ENCODE peak calls at places on chromosomes 4 and X, in six cellular contexts. H, A, P, G, K and N are unnamed samples. For H3K4me1, the result is how much of the 10 kb centered on the place peaks cover.

GRCh38 chr4:168082379-168082778 is 10.0 kb upstream of the ANXA10 start:
- DNase-seq in H (no peak), A (no peak), P (no peak), G (no peak), K (no peak), N (no peak)

GRCh38 chr4:13527983-13528822 is 16.1 kb downstream of the NKX3-2 start:
- DNase-seq in H (no peak), A (no peak), P (no peak), G (no peak), K (no peak), N (no peak)

GRCh38 chrX:15320297-15320696 is 4.9 kb upstream of the ASB11 start:
- DNase-seq in H (no peak), A (no peak), P (no peak), G (no peak), K (no peak), N (no peak)

GRCh38 chrX:24619647-24620046 is 27.5 kb downstream of the PCYT1B start:
- DNase-seq in H (no peak), A (no peak), P (no peak), G (no peak), K (peak), N (no peak)

GRCh38 chr4:174873931-174874330 is 44.2 kb upstream of the ADAM29 start:
- DNase-seq in H (no peak), A (no peak), P (no peak), G (no peak), K (no peak), N (no peak)

GRCh38 chrX:119541188-119541587 is 24.0 kb downstream of the STEEP1 start:
- DNase-seq in H (no peak), A (no peak), P (no peak), G (no peak), K (peak), N (no peak)

GRCh38 chr4:44493924-44494323 is 45.3 kb upstream of the KCTD8 start:
- DNase-seq in H (no peak), A (no peak), P (no peak), G (no peak), K (no peak), N (no peak)

GRCh38 chrX:17559728-17560379 is 177.4 kb upstream of the SCML1 start:
- DNase-seq in H (no peak), A (no peak), P (no peak), G (peak), K (peak), N (no peak)

GRCh38 chrX:151896734-151897474 is 15.8 kb upstream of the MAGEA4 start:
- DNase-seq in H (no peak), A (no peak), P (no peak), G (no peak), K (peak), N (no peak)

GRCh38 chr4:147336252-147336651 is 144.6 kb upstream of the EDNRA start:
- DNase-seq in H (no peak), A (no peak), P (no peak), G (no peak), K (peak), N (no peak)

GRCh38 chr4:183852910-183853555 is 52.1 kb upstream of the STOX2 start:
- DNase-seq in H (no peak), A (no peak), P (no peak), G (no peak), K (no peak), N (no peak)

GRCh38 chr4:6892190-6892908 is 17.3 kb upstream of the TBC1D14 start:
- DNase-seq in H (no peak), A (peak), P (peak), G (peak), K (peak), N (peak)

GRCh38 chrX:109732319-109732779 is 708 bp downstream of the ACSL4 start:
- DNase-seq in H (no peak), A (no peak), P (no peak), G (no peak), K (peak), N (no peak)

GRCh38 chr4:109041463-109041862 is 261.0 kb downstream of the COL25A1 start:
- DNase-seq in H (no peak), A (no peak), P (no peak), G (no peak), K (peak), N (no peak)

GRCh38 chrX:76931518-76931917 is 504.0 kb downstream of the MAGEE1 start:
- DNase-seq in H (no peak), A (no peak), P (no peak), G (no peak), K (no peak), N (no peak)

GRCh38 chrX:7316887-7317286 is 168.9 kb upstream of the PUDP start:
- DNase-seq in H (no peak), A (no peak), P (no peak), G (no peak), K (no peak), N (no peak)

GRCh38 chrX:126164689-126165400 is 1.2 kb downstream of the DCAF12L2 start:
- DNase-seq in H (no peak), A (no peak), P (no peak), G (no peak), K (no peak), N (peak)

GRCh38 chrX:110698696-110699095 is 96.9 kb downstream of the CHRDL1 start:
- DNase-seq in H (no peak), A (no peak), P (no peak), G (no peak), K (no peak), N (no peak)

GRCh38 chr4:11632488-11632887 is 203.8 kb upstream of the HS3ST1 start:
- DNase-seq in H (no peak), A (no peak), P (no peak), G (no peak), K (no peak), N (no peak)

GRCh38 chrX:74535633-74536141 is 78.7 kb downstream of the RLIM start:
- DNase-seq in H (peak), A (peak), P (peak), G (peak), K (peak), N (peak)

GRCh38 chr4:41219421-41219950 is 5.1 kb upstream of the APBB2 start:
- DNase-seq in H (no peak), A (no peak), P (no peak), G (no peak), K (no peak), N (no peak)

GRCh38 chr4:53778122-53778521 is 186.8 kb upstream of the LNX1 start:
- DNase-seq in H (no peak), A (no peak), P (no peak), G (no peak), K (no peak), N (no peak)

GRCh38 chr4:53779025-53779424 is 187.7 kb upstream of the LNX1 start:
- DNase-seq in H (no peak), A (no peak), P (no peak), G (no peak), K (no peak), N (no peak)

GRCh38 chr4:53775381-53775780 is 184.1 kb upstream of the LNX1 start:
- DNase-seq in H (no peak), A (no peak), P (no peak), G (no peak), K (peak), N (no peak)

GRCh38 chr4:53777244-53777984 is 186.1 kb upstream of the LNX1 start:
- DNase-seq in H (no peak), A (no peak), P (no peak), G (no peak), K (peak), N (no peak)

DNA sequence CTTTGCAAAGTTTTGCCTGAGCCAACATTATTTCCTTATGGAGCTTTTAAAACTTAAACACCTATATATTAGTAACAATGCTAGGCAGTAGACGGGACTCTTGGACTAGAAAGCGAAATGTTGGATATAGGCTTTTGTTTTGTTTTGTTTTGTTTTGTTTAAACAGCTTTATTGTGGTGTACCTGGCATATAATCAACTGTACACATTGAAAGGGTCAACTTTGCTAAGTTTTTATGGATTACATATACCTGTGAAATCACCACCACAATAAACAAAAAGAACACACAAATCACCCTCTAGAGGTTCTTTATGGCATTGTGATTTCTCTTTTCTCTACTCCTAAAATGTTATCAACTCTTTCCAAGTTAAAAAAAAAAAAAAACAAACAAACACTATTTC is 184.9 kb upstream of the LNX1 start:
- DNase-seq in H (no peak), A (no peak), P (no peak), G (no peak), K (no peak), N (no peak)
- TF ChIP-seq CTCF in H (no peak), A (no peak), P (no peak), G (no peak), K (no peak), N (no peak)

GRCh38 chr4:152585036-152585439 is 49.1 kb upstream of the FBXW7 start:
- DNase-seq in H (no peak), A (no peak), P (no peak), G (no peak), K (no peak), N (no peak)
- H3K27ac ChIP-seq in H (no peak), A (peak), P (no peak), G (no peak), K (no peak), N (no peak)

DNA sequence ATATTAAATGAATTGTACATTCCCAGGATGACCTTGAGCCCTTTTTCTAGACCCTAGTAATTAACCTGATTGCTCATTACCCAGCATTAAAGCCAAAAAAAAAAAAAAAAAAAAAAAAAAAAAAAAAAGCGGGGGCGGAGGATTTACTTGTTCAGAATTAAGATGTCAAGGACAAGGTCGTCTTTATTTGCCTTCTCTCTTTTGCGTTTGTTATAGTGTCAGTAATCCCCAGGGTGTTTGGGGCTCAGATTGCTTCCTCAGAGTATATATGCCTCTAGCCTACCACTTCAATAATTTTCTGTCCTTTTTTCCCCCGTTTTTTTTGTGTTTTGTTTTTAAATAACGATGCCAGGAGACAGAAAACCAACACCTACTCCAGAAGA is 138.4 kb downstream of the AFF1 start:
- DNase-seq in H (no peak), A (no peak), P (no peak), G (no peak), K (no peak), N (no peak)
- H3K4me1 ChIP-seq in H (half or more), A (half or more), P (under half), G (half or more), K (under half), N (half or more)

GRCh38 chr4:20672262-20672661 is 28.0 kb upstream of the PACRGL start:
- DNase-seq in H (no peak), A (no peak), P (no peak), G (no peak), K (no peak), N (no peak)

GRCh38 chr4:20678382-20678781 is 21.9 kb upstream of the PACRGL start:
- DNase-seq in H (no peak), A (no peak), P (no peak), G (no peak), K (no peak), N (no peak)

GRCh38 chr4:20679946-20680345 is 20.3 kb upstream of the PACRGL start:
- DNase-seq in H (no peak), A (no peak), P (no peak), G (no peak), K (no peak), N (no peak)

GRCh38 chr4:20676773-20677172 is 23.5 kb upstream of the PACRGL start:
- DNase-seq in H (no peak), A (no peak), P (no peak), G (no peak), K (no peak), N (no peak)

DNA sequence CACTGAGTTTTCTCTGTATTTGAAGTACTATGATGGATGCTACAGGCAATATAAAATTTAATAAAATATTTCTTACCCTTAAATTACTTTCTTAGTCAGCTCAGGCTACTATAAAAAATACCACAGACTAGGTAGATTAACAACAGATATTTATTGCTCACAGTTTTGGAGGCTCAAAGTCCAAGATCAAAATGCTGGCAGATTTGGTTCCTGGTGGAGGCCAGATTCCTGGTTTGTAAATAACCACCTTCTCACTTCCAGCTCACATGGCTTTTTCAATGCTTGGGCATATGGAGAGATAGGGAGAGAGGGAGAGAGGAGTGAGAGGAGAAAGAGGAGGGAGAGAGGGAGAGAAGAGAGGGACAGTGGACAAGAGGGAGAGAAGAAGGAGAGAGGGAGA is 24.5 kb upstream of the PACRGL start:
- DNase-seq in H (no peak), A (no peak), P (no peak), G (no peak), K (no peak), N (no peak)
- TF ChIP-seq CTCF in H (no peak), A (no peak), P (no peak), G (no peak), K (no peak), N (no peak)

DNA sequence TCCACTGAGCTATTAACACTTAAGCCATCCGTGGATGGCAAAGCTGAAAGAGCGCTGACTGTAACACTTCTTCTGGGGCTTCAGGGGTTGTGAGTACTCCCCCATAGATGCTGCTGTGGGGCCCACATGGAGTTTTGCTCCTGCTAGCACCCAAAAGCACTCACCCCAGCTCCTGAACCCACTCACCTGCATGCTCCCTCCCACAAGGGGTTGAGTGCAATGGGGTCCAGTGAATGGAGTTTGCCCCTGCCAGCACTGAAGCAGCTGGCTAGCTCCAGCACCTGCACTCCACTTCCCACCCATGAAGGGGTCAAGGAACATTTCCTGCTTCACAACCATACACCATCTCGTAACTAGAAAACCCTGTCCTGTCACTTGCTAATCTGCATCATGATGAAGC is 78.9 kb downstream of the IL21 start:
- DNase-seq in H (no peak), A (no peak), P (no peak), G (no peak), K (no peak), N (no peak)
- H3K27ac ChIP-seq in H (no peak), A (no peak), P (no peak), G (no peak), K (no peak), N (no peak)

GRCh38 chr4:158442736-158443135 is 78.9 kb upstream of the RXFP1 start:
- DNase-seq in H (no peak), A (no peak), P (no peak), G (no peak), K (no peak), N (no peak)
- H3K4me1 ChIP-seq in H (under half), A (under half), P (under half), G (under half), K (under half), N (under half)

DNA sequence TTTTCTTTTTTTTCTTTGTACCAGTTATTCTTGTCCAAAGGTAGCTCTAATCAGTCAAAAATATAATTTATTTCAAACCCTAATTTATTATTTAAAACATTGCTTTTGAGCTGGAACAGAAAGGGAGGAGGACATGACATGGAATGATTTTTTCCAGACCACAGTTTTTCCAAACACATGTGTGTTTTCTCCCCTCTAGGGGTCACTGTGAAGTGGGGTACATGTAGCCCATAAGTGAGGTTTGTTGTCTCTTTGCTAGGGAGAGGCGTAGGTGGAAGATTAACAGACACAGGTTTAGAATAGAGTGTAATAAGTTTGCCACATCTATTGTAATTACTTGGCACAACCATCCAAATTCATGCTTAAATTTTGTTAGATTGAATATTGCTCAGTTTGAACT is 83.0 kb downstream of the TNIP2 start:
- DNase-seq in H (no peak), A (no peak), P (no peak), G (no peak), K (no peak), N (no peak)
- TF ChIP-seq CTCF in H (no peak), A (no peak), P (no peak), G (no peak), K (peak), N (no peak)